ENCODE peak calls at places on chromosomes 4 and X, in seven cellular contexts. I is fibroblast of mammary gland, O is upper lobe of right lung, Q is GM23338, K is cardiac muscle cell, L is suprapubic skin, M is prostate gland. Z is an unnamed sample.

GRCh38 chr4:48767055-48767454 is 13.0 kb downstream of the FRYL start:
- DNase-seq in I (no peak), O (no peak), Q (peak; percentile 56), K (no peak), L (no peak), M (no peak), Z (no peak)

GRCh38 chr4:18733956-18734872 is 712.7 kb upstream of the LCORL start:
- DNase-seq in I (no peak), O (no peak), Q (no peak), K (peak; percentile 27), L (no peak), M (no peak), Z (no peak)

GRCh38 chr4:95190751-95191436 is 357.9 kb downstream of the UNC5C start:
- DNase-seq in I (no peak), O (no peak), Q (no peak), K (peak; percentile 16), L (no peak), M (peak; percentile 30), Z (no peak)

GRCh38 chr4:57109847-57110634 is at the start of gene IGFBP7:
- DNase-seq in I (no peak), O (peak; percentile 85), Q (peak; percentile 47), K (peak; percentile 41), L (peak; percentile 65), M (no peak), Z (no peak)

GRCh38 chr4:56871357-56871993 is 36.2 kb upstream of the REST start:
- DNase-seq in I (peak; percentile 8), O (no peak), Q (peak; percentile 59), K (no peak), L (no peak), M (no peak), Z (no peak)

GRCh38 chr4:39410415-39410814 is 3.7 kb downstream of the KLB start:
- DNase-seq in I (peak; percentile 21), O (no peak), Q (no peak), K (no peak), L (no peak), M (no peak), Z (no peak)

GRCh38 chrX:110346681-110347080 is 12.0 kb upstream of the RTL9 start:
- DNase-seq in I (no peak), O (peak; percentile 42), Q (peak; percentile 40), K (peak; percentile 25), L (no peak), M (no peak), Z (no peak)

GRCh38 chrX:21989415-21989814 is 42.7 kb upstream of the PHEX start:
- DNase-seq in I (no peak), O (no peak), Q (no peak), K (no peak), L (no peak), M (no peak), Z (no peak)

GRCh38 chrX:70219938-70220764 is 14.3 kb upstream of the AWAT1 start:
- DNase-seq in I (peak; percentile 79), O (no peak), Q (no peak), K (no peak), L (no peak), M (peak; percentile 65), Z (no peak)

GRCh38 chr4:54227261-54228063 is 1.6 kb upstream of the PDGFRA start:
- DNase-seq in I (peak; percentile 82), O (no peak), Q (peak; percentile 75), K (peak; percentile 74), L (peak; percentile 71), M (no peak), Z (no peak)

GRCh38 chr4:110869862-110870577 is 247.1 kb upstream of the PITX2 start:
- DNase-seq in I (peak; percentile 77), O (no peak), Q (no peak), K (no peak), L (no peak), M (no peak), Z (no peak)

GRCh38 chr4:68344049-68344448 is 5.8 kb downstream of the YTHDC1 start:
- DNase-seq in I (no peak), O (no peak), Q (no peak), K (no peak), L (no peak), M (no peak), Z (no peak)
- TF ChIP-seq CTCF in I (no peak), O (no peak), Q (no peak), K (no peak), L (no peak), M (no peak), Z (no peak)

DNA sequence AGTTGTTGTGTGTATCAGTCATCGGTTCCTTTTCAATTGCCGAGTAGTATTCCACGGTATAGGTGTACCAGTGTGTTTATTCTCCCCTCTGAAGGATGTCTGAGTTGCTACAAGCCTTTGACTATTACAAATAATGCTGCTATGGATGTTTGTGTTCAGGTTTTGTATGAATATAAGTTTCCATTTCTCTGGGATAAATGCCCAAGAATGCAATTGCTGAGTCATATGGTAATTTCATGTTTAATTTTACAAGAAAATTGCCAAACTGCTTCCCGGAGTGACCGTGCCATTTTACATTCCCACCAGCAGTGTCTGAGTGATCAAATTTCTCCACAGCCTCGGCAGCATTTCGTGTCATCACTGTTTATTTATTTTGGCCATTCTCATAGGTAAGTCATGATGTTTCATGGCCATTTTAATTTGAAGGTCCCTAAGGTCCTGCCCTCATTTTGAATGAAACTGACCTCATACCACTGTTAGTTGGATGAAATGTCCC is 73.9 kb downstream of the IRF2 start:
- DNase-seq in I (peak; percentile 96), O (no peak), Q (no peak), K (no peak), L (no peak), M (no peak), Z (no peak)
- TF ChIP-seq CTCF in I (peak; percentile 47), O (no peak), Q (no peak), K (peak; percentile 34), L (no peak), M (no peak), Z (no peak)

GRCh38 chrX:86171366-86171765 is 23.1 kb downstream of the DACH2 start:
- DNase-seq in I (peak; percentile 12), O (no peak), Q (peak; percentile 69), K (peak; percentile 52), L (no peak), M (no peak), Z (no peak)
- TF ChIP-seq CTCF in I (peak; percentile 18), O (peak; percentile 10), Q (peak; percentile 75), K (no peak), L (no peak), M (no peak), Z (no peak)

DNA sequence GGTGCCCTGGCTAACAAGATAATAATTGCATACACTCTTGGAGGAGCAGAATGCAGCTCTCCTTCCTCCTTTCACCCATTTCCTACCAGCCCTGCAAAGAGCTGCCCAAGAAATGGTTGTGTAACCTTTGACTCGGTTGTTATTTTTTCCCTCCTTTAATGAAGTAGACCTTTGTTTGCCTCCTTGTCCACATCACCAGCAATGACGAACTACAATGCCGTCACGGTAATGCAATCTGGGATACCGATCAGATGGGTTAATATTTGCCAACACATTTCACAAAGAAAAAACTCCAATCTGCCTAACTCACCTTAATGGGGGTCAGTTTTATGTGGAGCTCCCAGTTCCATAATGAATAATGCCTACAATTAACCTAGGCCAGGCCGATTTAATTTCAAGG is 32.0 kb downstream of the GPRIN3 start:
- DNase-seq in I (no peak), O (no peak), Q (no peak), K (no peak), L (no peak), M (no peak), Z (no peak)
- TF ChIP-seq CTCF in I (no peak), O (no peak), Q (no peak), K (no peak), L (no peak), M (no peak), Z (no peak)

Z was measured in omental fat pad.